ENCODE peak calls at places on chromosome 2, in eight cellular contexts. Q is activated CD8-positive, alpha-beta memory T cell treated with anti-CD3 and anti-CD28 coated beads, Interleukin-2, amount 10 ng/mL, durations not matched to agents 7 days and 5 days; I is posterior cingulate gyrus; D is NCI-H446 treated with DMSO at 0.1 percent for 48 hours; A is amniotic stem cell; Z is kidney glomerular epithelial cell; S is AG10803; X is HT1080. H is an unnamed sample.

GRCh38 chr2:207042841-207043240 is 103.5 kb downstream of the CPO start:
- DNase-seq in Q (no peak), X (no peak), Z (no peak), D (no peak), I (no peak), A (no peak), S (no peak), H (no peak)

GRCh38 chr2:229501051-229501794 is 213.1 kb downstream of the DNER start:
- DNase-seq in X (no peak), Z (no peak), D (no peak), Q (no peak), I (no peak), S (no peak), A (no peak), H (peak; percentile 24)

GRCh38 chr2:144426355-144426754 is 93.6 kb downstream of the ZEB2 start:
- DNase-seq in I (no peak), Q (no peak), S (no peak), D (no peak), X (no peak), Z (no peak), A (no peak), H (no peak)

GRCh38 chr2:161576421-161576820 is 47.8 kb upstream of the SLC4A10 start:
- DNase-seq in A (no peak), S (no peak), D (no peak), X (no peak), Q (no peak), I (no peak), Z (no peak), H (peak; percentile 9)

GRCh38 chr2:8312861-8313768 is 368.7 kb upstream of the ID2 start:
- DNase-seq in A (no peak), D (no peak), Q (peak; percentile 53), I (no peak), Z (peak; percentile 43), X (peak; percentile 72), S (no peak), H (peak; percentile 21)

GRCh38 chr2:9950521-9951271 is 797 bp upstream of the GRHL1 start:
- DNase-seq in D (no peak), X (no peak), A (no peak), Q (peak; percentile 56), Z (no peak), S (no peak), I (no peak), H (peak; percentile 36)

GRCh38 chr2:157874997-157875719 is 972 bp downstream of the ACVR1 start:
- DNase-seq in Q (peak; percentile 43), Z (peak; percentile 57), I (peak; percentile 11), D (no peak), A (peak; percentile 64), S (peak; percentile 97), X (peak; percentile 67), H (peak; percentile 94)

GRCh38 chr2:189657867-189658266 is 3.4 kb upstream of the ASNSD1 start:
- DNase-seq in S (peak; percentile 50), Q (peak; percentile 92), I (no peak), A (no peak), X (no peak), Z (no peak), D (no peak), H (peak; percentile 47)

GRCh38 chr2:197575987-197576386 is 60.1 kb downstream of the MOB4 start:
- DNase-seq in I (no peak), D (no peak), S (peak; percentile 73), Q (no peak), A (no peak), X (no peak), Z (peak; percentile 40), H (no peak)

GRCh38 chr2:219003267-219003634 is 10.0 kb upstream of the CRYBA2 start:
- DNase-seq in Q (no peak), X (no peak), Z (no peak), S (no peak), I (no peak), A (no peak), D (no peak), H (no peak)

GRCh38 chr2:180520816-180521595 is 459.4 kb upstream of the UBE2E3 start:
- DNase-seq in A (no peak), I (no peak), Q (no peak), Z (peak; percentile 33), D (no peak), X (peak; percentile 56), S (peak; percentile 25), H (peak; percentile 73)

GRCh38 chr2:240579771-240580614 is 6.5 kb upstream of the CAPN10 start:
- DNase-seq in X (peak; percentile 83), D (no peak), Z (peak; percentile 2), A (no peak), Q (peak; percentile 90), S (peak; percentile 94), I (no peak), H (peak; percentile 93)

GRCh38 chr2:169775765-169776482 is 22.7 kb upstream of the SSB start:
- DNase-seq in A (no peak), X (no peak), D (no peak), I (no peak), Z (peak; percentile 58), Q (no peak), S (peak; percentile 19), H (peak; percentile 43)

GRCh38 chr2:105744909-105745853 is at the start of gene NCK2:
- DNase-seq in Q (no peak), S (peak; percentile 29), X (peak; percentile 17), A (no peak), D (no peak), I (peak; percentile 28), Z (no peak), H (peak; percentile 35)

GRCh38 chr2:15783489-15783888 is 156.9 kb upstream of the MYCN start:
- DNase-seq in D (no peak), S (no peak), Q (no peak), X (no peak), I (no peak), Z (no peak), A (no peak), H (no peak)

GRCh38 chr2:201148434-201148833 is 32.5 kb downstream of the CFLAR start:
- DNase-seq in X (no peak), Q (no peak), S (no peak), Z (no peak), A (no peak), I (no peak), D (no peak), H (no peak)

GRCh38 chr2:56613254-56613653 is 429.5 kb downstream of the CCDC85A start:
- DNase-seq in Z (no peak), I (no peak), D (no peak), X (no peak), A (no peak), Q (no peak), S (no peak), H (no peak)

GRCh38 chr2:159275111-159275510 is 11.4 kb downstream of the WDSUB1 start:
- DNase-seq in Z (no peak), X (no peak), D (no peak), Q (no peak), S (no peak), I (no peak), A (no peak), H (no peak)

GRCh38 chr2:73063909-73064875 is 7.3 kb downstream of the SFXN5 start:
- DNase-seq in I (no peak), S (peak; percentile 74), Q (no peak), A (peak; percentile 33), Z (peak; percentile 79), X (peak; percentile 90), D (no peak), H (peak; percentile 83)

GRCh38 chr2:175744000-175744399 is 258.1 kb downstream of the LNPK start:
- DNase-seq in Z (no peak), D (no peak), I (no peak), A (no peak), Q (no peak), X (no peak), S (no peak), H (no peak)

GRCh38 chr2:38981670-38982357 is 92.1 kb downstream of the ARHGEF33 start:
- DNase-seq in S (no peak), Q (no peak), A (no peak), I (no peak), Z (no peak), D (no peak), X (no peak), H (no peak)

GRCh38 chr2:223969856-223970255 is 12.6 kb downstream of the MRPL44 start:
- DNase-seq in Z (no peak), I (no peak), A (no peak), S (peak; percentile 60), X (no peak), D (no peak), Q (no peak), H (peak; percentile 15)

GRCh38 chr2:113755690-113756063 is 765 bp downstream of the SLC35F5 start:
- DNase-seq in S (no peak), Z (peak; percentile 40), D (no peak), A (no peak), I (no peak), X (no peak), Q (peak; percentile 43), H (peak; percentile 37)

GRCh38 chr2:182245963-182246362 is 180.9 kb downstream of the PDE1A start:
- DNase-seq in D (no peak), Q (no peak), I (no peak), Z (no peak), S (no peak), A (no peak), X (peak; percentile 42), H (no peak)

GRCh38 chr2:217735899-217736298 is 266.9 kb downstream of the TNS1 start:
- DNase-seq in A (no peak), S (no peak), Q (no peak), D (no peak), X (no peak), Z (no peak), I (no peak), H (no peak)

GRCh38 chr2:196040218-196040617 is 28.4 kb downstream of the DNAH7 start:
- DNase-seq in Q (no peak), I (no peak), A (no peak), X (no peak), D (no peak), S (no peak), Z (no peak), H (no peak)

GRCh38 chr2:41038408-41038807 is 586.5 kb upstream of the SLC8A1 start:
- DNase-seq in Q (no peak), S (peak; percentile 3), I (no peak), X (peak; percentile 20), Z (no peak), D (no peak), A (no peak), H (peak; percentile 15)

GRCh38 chr2:64220906-64221659 is 76.9 kb upstream of the PELI1 start:
- DNase-seq in X (no peak), Z (no peak), S (no peak), Q (no peak), I (no peak), D (no peak), A (no peak), H (no peak)

GRCh38 chr2:24404582-24404981 is 44.2 kb upstream of the ITSN2 start:
- DNase-seq in Q (no peak), X (peak; percentile 43), I (no peak), S (peak; percentile 40), A (no peak), Z (no peak), D (no peak), H (peak; percentile 69)

H was measured in M059J.